ENCODE peak calls at places on chromosomes 2 and 18, in five cellular contexts. M is H1, B is K562, W is HCT116, F is GM12878. D is an unnamed sample.

GRCh38 chr2:200905618-200906296 is 16.6 kb downstream of the NIF3L1 start:
- DNase-seq in M (peak; percentile 59), B (peak; percentile 41), W (peak; percentile 69), F (no peak), D (no peak)

GRCh38 chr2:219758907-219759680 is 131.7 kb downstream of the SLC4A3 start:
- DNase-seq in M (no peak), B (no peak), W (no peak), F (no peak), D (no peak)

GRCh38 chr18:28834889-28835288 is 658.0 kb upstream of the CDH2 start:
- DNase-seq in M (no peak), B (no peak), W (no peak), F (no peak), D (no peak)

GRCh38 chr2:33354981-33355380 is 121.5 kb upstream of the RASGRP3 start:
- DNase-seq in M (no peak), B (no peak), W (no peak), F (no peak), D (no peak)

GRCh38 chr18:57519668-57520424 is 66.7 kb downstream of the FECH start:
- DNase-seq in M (no peak), B (no peak), W (no peak), F (no peak), D (peak; percentile 15)

GRCh38 chr2:110853516-110853915 is 121.1 kb downstream of the ACOXL start:
- DNase-seq in M (no peak), B (peak; percentile 42), W (peak; percentile 27), F (no peak), D (peak; percentile 40)

GRCh38 chr2:106057206-106057605 is 136.9 kb downstream of the UXS1 start:
- DNase-seq in M (no peak), B (no peak), W (no peak), F (no peak), D (no peak)

GRCh38 chr2:189379731-189380261 is 61.5 kb upstream of the WDR75 start:
- DNase-seq in M (no peak), B (no peak), W (no peak), F (no peak), D (no peak)

GRCh38 chr2:102139851-102140250 is 2.7 kb upstream of the IL1R1 start:
- DNase-seq in M (no peak), B (no peak), W (no peak), F (no peak), D (no peak)

GRCh38 chr2:29946465-29946864 is 25.1 kb upstream of the ALK start:
- DNase-seq in M (no peak), B (no peak), W (no peak), F (no peak), D (no peak)

GRCh38 chr18:12013186-12013916 is 32.0 kb downstream of the IMPA2 start:
- DNase-seq in M (no peak), B (no peak), W (no peak), F (no peak), D (no peak)

GRCh38 chr18:45738660-45739059 is 14.7 kb downstream of the SLC14A1 start:
- DNase-seq in M (no peak), B (no peak), W (no peak), F (no peak), D (peak; percentile 32)

GRCh38 chr2:172997031-172997430 is 78.6 kb upstream of the MAP3K20 start:
- DNase-seq in M (no peak), B (no peak), W (no peak), F (no peak), D (no peak)

GRCh38 chr18:49697757-49698595 is 115.4 kb downstream of the ACAA2 start:
- DNase-seq in M (no peak), B (no peak), W (no peak), F (no peak), D (no peak)

GRCh38 chr18:23872701-23873550 is 141.6 kb upstream of the TTC39C start:
- DNase-seq in M (no peak), B (no peak), W (peak; percentile 85), F (no peak), D (no peak)

GRCh38 chr2:170503971-170504819 is 210.9 kb upstream of the SP5 start:
- DNase-seq in M (no peak), B (no peak), W (no peak), F (no peak), D (no peak)

DNA sequence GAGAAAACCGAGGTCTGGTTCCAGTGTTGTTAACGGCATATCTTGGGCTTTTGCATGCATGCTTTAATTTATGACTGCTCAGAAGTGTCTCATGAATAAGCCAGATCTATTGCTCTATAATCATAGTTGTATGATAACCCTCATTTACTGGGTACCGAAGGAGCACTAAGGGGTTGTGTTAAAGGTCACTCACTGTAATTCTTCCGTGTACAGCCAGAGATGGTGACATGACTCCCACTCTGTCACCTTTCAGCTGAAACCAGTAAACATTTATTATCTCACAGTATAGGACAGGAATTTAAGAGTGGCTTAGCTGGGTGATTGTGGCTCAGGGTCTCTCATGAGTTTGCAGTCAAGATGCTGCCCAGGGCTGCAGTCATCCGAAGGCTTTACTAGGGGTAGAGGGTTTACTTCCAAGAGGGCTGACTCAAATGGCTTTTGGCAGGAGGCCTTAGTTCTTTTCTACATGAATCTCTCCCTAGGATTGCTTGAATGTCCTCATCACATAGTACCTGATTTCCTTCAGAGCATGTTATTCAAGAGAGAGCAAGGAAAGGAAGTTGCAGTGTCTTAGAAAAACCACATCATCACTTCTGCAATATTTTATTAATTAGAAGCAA is 107.0 kb downstream of the NAB1 start:
- DNase-seq in M (no peak), B (no peak), W (no peak), F (no peak), D (no peak)
- TF ChIP-seq JUND in M (no peak), B (no peak), W (no peak), F (no peak), D (no peak)

GRCh38 chr18:62437520-62438329 is 85.1 kb upstream of the ZCCHC2 start:
- DNase-seq in M (no peak), B (peak; percentile 29), W (no peak), F (no peak), D (no peak)
- TF ChIP-seq JUND in M (no peak), B (no peak), W (no peak), F (no peak), D (no peak)

GRCh38 chr2:71555798-71556454 is 102.6 kb downstream of the DYSF start:
- DNase-seq in M (no peak), B (no peak), W (no peak), F (no peak), D (no peak)

GRCh38 chr2:71552356-71552755 is 99.0 kb downstream of the DYSF start:
- DNase-seq in M (no peak), B (no peak), W (no peak), F (no peak), D (no peak)

GRCh38 chr2:71554706-71555056 is 101.3 kb downstream of the DYSF start:
- DNase-seq in M (no peak), B (no peak), W (no peak), F (no peak), D (no peak)

GRCh38 chr2:71552861-71553301 is 99.5 kb downstream of the DYSF start:
- DNase-seq in M (no peak), B (no peak), W (no peak), F (no peak), D (no peak)

GRCh38 chr2:71554028-71554705 is 100.8 kb downstream of the DYSF start:
- DNase-seq in M (no peak), B (no peak), W (no peak), F (no peak), D (no peak)
- TF ChIP-seq JUND in M (no peak), B (no peak), W (no peak), F (no peak), D (no peak)

GRCh38 chr2:175025233-175025632 is 20.1 kb upstream of the CHN1 start:
- DNase-seq in M (no peak), B (no peak), W (no peak), F (no peak), D (no peak)

GRCh38 chr2:175026385-175026784 is 21.2 kb upstream of the CHN1 start:
- DNase-seq in M (no peak), B (no peak), W (no peak), F (no peak), D (no peak)

GRCh38 chr2:175030380-175031271 is 25.4 kb upstream of the CHN1 start:
- DNase-seq in M (peak; percentile 63), B (peak; percentile 36), W (peak; percentile 16), F (no peak), D (peak; percentile 70)

GRCh38 chr2:175025946-175026345 is 20.8 kb upstream of the CHN1 start:
- DNase-seq in M (no peak), B (no peak), W (no peak), F (no peak), D (no peak)

GRCh38 chr2:175027755-175028154 is 22.6 kb upstream of the CHN1 start:
- DNase-seq in M (no peak), B (no peak), W (no peak), F (no peak), D (no peak)
- TF ChIP-seq JUND in M (no peak), B (no peak), W (no peak), F (no peak), D (no peak)

GRCh38 chr2:42443980-42444379 is 49.8 kb downstream of the KCNG3 start:
- DNase-seq in M (no peak), B (no peak), W (no peak), F (no peak), D (no peak)
- TF ChIP-seq JUND in M (no peak), B (no peak), W (no peak), F (no peak), D (no peak)

GRCh38 chr2:9313443-9313842 is 106.8 kb downstream of the ASAP2 start:
- DNase-seq in M (no peak), B (peak; percentile 46), W (peak; percentile 27), F (no peak), D (no peak)

GRCh38 chr2:9310390-9310789 is 103.8 kb downstream of the ASAP2 start:
- DNase-seq in M (no peak), B (peak; percentile 21), W (no peak), F (no peak), D (no peak)

GRCh38 chr2:9310827-9311226 is 104.2 kb downstream of the ASAP2 start:
- DNase-seq in M (no peak), B (no peak), W (no peak), F (no peak), D (no peak)

GRCh38 chr2:9312591-9312990 is 106.0 kb downstream of the ASAP2 start:
- DNase-seq in M (no peak), B (no peak), W (no peak), F (no peak), D (no peak)

DNA sequence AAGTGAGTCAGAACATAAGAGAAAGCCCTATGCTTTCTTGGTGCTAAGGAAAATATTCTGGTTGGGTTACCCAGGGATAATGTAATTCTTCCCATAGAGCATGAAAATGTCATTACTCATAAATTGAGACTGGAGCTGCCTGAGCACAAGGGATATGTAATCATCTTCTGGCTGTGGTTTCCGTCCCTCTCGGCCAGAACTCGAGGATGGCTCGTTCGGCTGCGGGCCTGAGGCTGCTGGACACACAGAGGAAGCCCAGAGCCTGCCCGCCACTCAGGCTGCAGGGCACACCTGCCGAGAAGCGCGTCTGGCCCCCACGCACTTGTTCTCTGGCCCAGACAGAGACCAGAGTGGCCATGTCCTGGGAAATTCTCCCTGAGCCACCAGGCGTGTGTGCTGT is 104.9 kb downstream of the ASAP2 start:
- DNase-seq in M (no peak), B (no peak), W (no peak), F (no peak), D (no peak)
- TF ChIP-seq JUND in M (no peak), B (no peak), W (no peak), F (no peak), D (no peak)

D was measured in T47D.